ENCODE peak calls at places on chromosomes 12 and 14, in five cellular contexts. E is GDM1, X is LoVo, Z is GM12864, T is HT-29. Y is an unnamed sample.
A peak's percentile ranks its signal among the peaks of the same experiment; 100 is the strongest.

GRCh38 chr14:106211489-106211888 is 685.1 kb downstream of the TMEM121 start:
- DNase-seq in E (no peak), X (no peak), Z (no peak), T (no peak), Y (no peak)

GRCh38 chr12:125013816-125014442 is 20.5 kb downstream of the BRI3BP start:
- DNase-seq in E (no peak), X (no peak), Z (no peak), T (no peak), Y (no peak)

GRCh38 chr14:97287956-97288355 is 490.8 kb downstream of the VRK1 start:
- DNase-seq in E (no peak), X (no peak), Z (no peak), T (no peak), Y (no peak)

GRCh38 chr12:68641138-68641537 is 30.4 kb downstream of the RAP1B start:
- DNase-seq in E (no peak), X (no peak), Z (peak; percentile 74), T (no peak), Y (no peak)

GRCh38 chr12:128531153-128531552 is 264.2 kb downstream of the TMEM132C start:
- DNase-seq in E (no peak), X (no peak), Z (no peak), T (peak; percentile 15), Y (no peak)

GRCh38 chr14:53265025-53265424 is 111.9 kb upstream of the DDHD1 start:
- DNase-seq in E (no peak), X (no peak), Z (no peak), T (no peak), Y (no peak)

GRCh38 chr12:120711411-120711810 is 1.2 kb downstream of the UNC119B start:
- DNase-seq in E (no peak), X (no peak), Z (no peak), T (no peak), Y (no peak)

GRCh38 chr14:87656315-87656714 is 336.7 kb downstream of the GALC start:
- DNase-seq in E (no peak), X (no peak), Z (no peak), T (no peak), Y (no peak)

GRCh38 chr14:48974994-48975393 is 611.2 kb downstream of the RPS29 start:
- DNase-seq in E (no peak), X (no peak), Z (no peak), T (no peak), Y (no peak)

GRCh38 chr12:10211975-10212622 is 578 bp upstream of the GABARAPL1 start:
- DNase-seq in E (peak; percentile 21), X (peak; percentile 100), Z (no peak), T (peak; percentile 94), Y (peak; percentile 93)

GRCh38 chr14:69464829-69465228 is 19.7 kb upstream of the PLEKHD1 start:
- DNase-seq in E (no peak), X (peak; percentile 73), Z (no peak), T (no peak), Y (no peak)

GRCh38 chr14:55139152-55139551 is 10.1 kb downstream of the LGALS3 start:
- DNase-seq in E (no peak), X (no peak), Z (no peak), T (no peak), Y (no peak)

GRCh38 chr14:22613736-22614239 is 15.7 kb downstream of the ABHD4 start:
- DNase-seq in E (no peak), X (no peak), Z (no peak), T (no peak), Y (no peak)

GRCh38 chr14:70073924-70074566 is 114.7 kb downstream of the SLC8A3 start:
- DNase-seq in E (peak; percentile 50), X (peak; percentile 70), Z (peak; percentile 37), T (peak; percentile 75), Y (peak; percentile 75)

GRCh38 chr12:89245090-89245489 is 107.2 kb downstream of the DUSP6 start:
- DNase-seq in E (peak; percentile 70), X (no peak), Z (no peak), T (no peak), Y (no peak)

GRCh38 chr12:128661216-128661550 is 162.6 kb downstream of the SLC15A4 start:
- DNase-seq in E (no peak), X (no peak), Z (no peak), T (peak; percentile 14), Y (no peak)

GRCh38 chr14:104913413-104913812 is 11.3 kb upstream of the PLD4 start:
- DNase-seq in E (no peak), X (no peak), Z (no peak), T (no peak), Y (no peak)

GRCh38 chr14:97943619-97944018 is 1146.4 kb downstream of the VRK1 start:
- DNase-seq in E (no peak), X (no peak), Z (no peak), T (no peak), Y (no peak)

GRCh38 chr12:127760357-127760756 is 506.6 kb upstream of the TMEM132C start:
- DNase-seq in E (no peak), X (no peak), Z (no peak), T (no peak), Y (no peak)

Y was measured in endothelial cell.